ENCODE peak calls at places on chromosomes 5 and 9, in five cellular contexts. One of them, this sample, is unnamed.
A peak's percentile ranks its signal among the peaks of the same experiment; 100 is the strongest.

GRCh38 chr9:128729302-128729701 is 5.4 kb upstream of the ZDHHC12 start:
- DNase-seq in heart right ventricle: no peak
- DNase-seq in osteocyte: no peak
- DNase-seq in HuH-7.5: no peak
- DNase-seq in activated CD8-positive, alpha-beta memory T cell treated with anti-CD3 and anti-CD28 coated beads, Interleukin-2, amount 50 U/mL, for 48 hours: no peak
- DNase-seq in this sample: no peak

GRCh38 chr9:89481161-89481915 is 16.6 kb downstream of the SEMA4D start:
- DNase-seq in heart right ventricle: no peak
- DNase-seq in osteocyte: no peak
- DNase-seq in HuH-7.5: no peak
- DNase-seq in activated CD8-positive, alpha-beta memory T cell treated with anti-CD3 and anti-CD28 coated beads, Interleukin-2, amount 50 U/mL, for 48 hours: peak; percentile 65
- DNase-seq in this sample: no peak

GRCh38 chr5:162503796-162504195 is 436.2 kb downstream of the GABRG2 start:
- DNase-seq in heart right ventricle: no peak
- DNase-seq in osteocyte: no peak
- DNase-seq in HuH-7.5: no peak
- DNase-seq in activated CD8-positive, alpha-beta memory T cell treated with anti-CD3 and anti-CD28 coated beads, Interleukin-2, amount 50 U/mL, for 48 hours: no peak
- DNase-seq in this sample: no peak

GRCh38 chr5:55918097-55919035 is 67.2 kb downstream of the IL31RA start:
- DNase-seq in heart right ventricle: no peak
- DNase-seq in osteocyte: no peak
- DNase-seq in HuH-7.5: no peak
- DNase-seq in activated CD8-positive, alpha-beta memory T cell treated with anti-CD3 and anti-CD28 coated beads, Interleukin-2, amount 50 U/mL, for 48 hours: no peak
- DNase-seq in this sample: no peak

GRCh38 chr9:82475584-82476328 is 487.2 kb downstream of the SPATA31D1 start:
- DNase-seq in heart right ventricle: no peak
- DNase-seq in osteocyte: no peak
- DNase-seq in HuH-7.5: no peak
- DNase-seq in activated CD8-positive, alpha-beta memory T cell treated with anti-CD3 and anti-CD28 coated beads, Interleukin-2, amount 50 U/mL, for 48 hours: no peak
- DNase-seq in this sample: no peak

GRCh38 chr9:95012902-95013301 is 286.4 kb downstream of the AOPEP start:
- DNase-seq in heart right ventricle: no peak
- DNase-seq in osteocyte: no peak
- DNase-seq in HuH-7.5: no peak
- DNase-seq in activated CD8-positive, alpha-beta memory T cell treated with anti-CD3 and anti-CD28 coated beads, Interleukin-2, amount 50 U/mL, for 48 hours: no peak
- DNase-seq in this sample: no peak

GRCh38 chr9:77876091-77876490 is 155.5 kb downstream of the GNAQ start:
- DNase-seq in heart right ventricle: peak; percentile 19
- DNase-seq in osteocyte: no peak
- DNase-seq in HuH-7.5: no peak
- DNase-seq in activated CD8-positive, alpha-beta memory T cell treated with anti-CD3 and anti-CD28 coated beads, Interleukin-2, amount 50 U/mL, for 48 hours: no peak
- DNase-seq in this sample: no peak

GRCh38 chr5:167653645-167654106 is 637.8 kb upstream of the WWC1 start:
- DNase-seq in heart right ventricle: no peak
- DNase-seq in osteocyte: no peak
- DNase-seq in HuH-7.5: no peak
- DNase-seq in activated CD8-positive, alpha-beta memory T cell treated with anti-CD3 and anti-CD28 coated beads, Interleukin-2, amount 50 U/mL, for 48 hours: no peak
- DNase-seq in this sample: no peak

GRCh38 chr5:134506054-134507039 is 19.1 kb upstream of the JADE2 start:
- DNase-seq in heart right ventricle: peak; percentile 82
- DNase-seq in osteocyte: no peak
- DNase-seq in HuH-7.5: peak; percentile 73
- DNase-seq in activated CD8-positive, alpha-beta memory T cell treated with anti-CD3 and anti-CD28 coated beads, Interleukin-2, amount 50 U/mL, for 48 hours: no peak
- DNase-seq in this sample: no peak

GRCh38 chr5:178230879-178231735 is 1.5 kb downstream of the PHYKPL start:
- DNase-seq in heart right ventricle: peak; percentile 51
- DNase-seq in osteocyte: no peak
- DNase-seq in HuH-7.5: no peak
- DNase-seq in activated CD8-positive, alpha-beta memory T cell treated with anti-CD3 and anti-CD28 coated beads, Interleukin-2, amount 50 U/mL, for 48 hours: no peak
- DNase-seq in this sample: no peak

GRCh38 chr9:26812217-26812616 is 80.4 kb downstream of the CAAP1 start:
- DNase-seq in heart right ventricle: no peak
- DNase-seq in osteocyte: no peak
- DNase-seq in HuH-7.5: no peak
- DNase-seq in activated CD8-positive, alpha-beta memory T cell treated with anti-CD3 and anti-CD28 coated beads, Interleukin-2, amount 50 U/mL, for 48 hours: no peak
- DNase-seq in this sample: no peak

GRCh38 chr5:96384353-96384752 is 48.7 kb downstream of the PCSK1 start:
- DNase-seq in heart right ventricle: peak; percentile 77
- DNase-seq in osteocyte: no peak
- DNase-seq in HuH-7.5: no peak
- DNase-seq in activated CD8-positive, alpha-beta memory T cell treated with anti-CD3 and anti-CD28 coated beads, Interleukin-2, amount 50 U/mL, for 48 hours: no peak
- DNase-seq in this sample: no peak

GRCh38 chr5:54624671-54625583 is 107.4 kb downstream of the SNX18 start:
- DNase-seq in heart right ventricle: no peak
- DNase-seq in osteocyte: no peak
- DNase-seq in HuH-7.5: no peak
- DNase-seq in activated CD8-positive, alpha-beta memory T cell treated with anti-CD3 and anti-CD28 coated beads, Interleukin-2, amount 50 U/mL, for 48 hours: no peak
- DNase-seq in this sample: no peak

GRCh38 chr5:40356248-40356647 is 323.5 kb upstream of the PTGER4 start:
- DNase-seq in heart right ventricle: no peak
- DNase-seq in osteocyte: no peak
- DNase-seq in HuH-7.5: no peak
- DNase-seq in activated CD8-positive, alpha-beta memory T cell treated with anti-CD3 and anti-CD28 coated beads, Interleukin-2, amount 50 U/mL, for 48 hours: no peak
- DNase-seq in this sample: no peak

GRCh38 chr5:154962494-154962893 is 21.6 kb downstream of the MRPL22 start:
- DNase-seq in heart right ventricle: no peak
- DNase-seq in osteocyte: no peak
- DNase-seq in HuH-7.5: no peak
- DNase-seq in activated CD8-positive, alpha-beta memory T cell treated with anti-CD3 and anti-CD28 coated beads, Interleukin-2, amount 50 U/mL, for 48 hours: no peak
- DNase-seq in this sample: no peak

GRCh38 chr5:123340928-123341327 is 82.3 kb downstream of the CEP120 start:
- DNase-seq in heart right ventricle: no peak
- DNase-seq in osteocyte: no peak
- DNase-seq in HuH-7.5: no peak
- DNase-seq in activated CD8-positive, alpha-beta memory T cell treated with anti-CD3 and anti-CD28 coated beads, Interleukin-2, amount 50 U/mL, for 48 hours: no peak
- DNase-seq in this sample: no peak

GRCh38 chr9:69571032-69571431 is 101.1 kb downstream of the APBA1 start:
- DNase-seq in heart right ventricle: no peak
- DNase-seq in osteocyte: no peak
- DNase-seq in HuH-7.5: no peak
- DNase-seq in activated CD8-positive, alpha-beta memory T cell treated with anti-CD3 and anti-CD28 coated beads, Interleukin-2, amount 50 U/mL, for 48 hours: no peak
- DNase-seq in this sample: no peak

This sample was measured in NCI-H774.